ENCODE peak calls at places on chromosomes 6 and 20, in four cellular contexts. V, S, F and K are unnamed samples.

GRCh38 chr6:26205625-26206574 is 118.7 kb downstream of the HFE start:
- DNase-seq in V (peak), F (peak), S (no peak), K (peak)

GRCh38 chr6:67736161-67736560 is 898.9 kb upstream of the ADGRB3 start:
- DNase-seq in V (no peak), S (no peak), F (peak), K (peak)

GRCh38 chr20:17479041-17479657 is 52.0 kb downstream of the BFSP1 start:
- DNase-seq in F (no peak), S (no peak), V (no peak), K (no peak)

GRCh38 chr6:85537055-85537494 is 56.6 kb downstream of the SNX14 start:
- DNase-seq in V (no peak), F (peak), S (no peak), K (peak)

GRCh38 chr6:13635948-13636658 is 21.0 kb downstream of the NOL7 start:
- DNase-seq in F (no peak), V (peak), S (no peak), K (no peak)

GRCh38 chr6:129692467-129692866 is 17.5 kb downstream of the ARHGAP18 start:
- DNase-seq in S (no peak), F (no peak), V (no peak), K (no peak)

GRCh38 chr20:38222231-38222922 is 38.2 kb downstream of the KIAA1755 start:
- DNase-seq in V (no peak), S (peak), F (peak), K (peak)

GRCh38 chr20:15895126-15895525 is 678.1 kb downstream of the KIF16B start:
- DNase-seq in F (peak), S (no peak), V (no peak), K (no peak)

GRCh38 chr20:3874194-3874824 is 14.9 kb upstream of the PANK2 start:
- DNase-seq in F (no peak), S (no peak), V (no peak), K (peak)

GRCh38 chr6:56729719-56730118 is 87.0 kb upstream of the DST start:
- DNase-seq in F (peak), S (no peak), V (no peak), K (peak)

GRCh38 chr6:27126815-27127537 is 120.5 kb upstream of the PRSS16 start:
- DNase-seq in F (peak), V (peak), S (peak), K (peak)

GRCh38 chr6:159116343-159116742 is 52.9 kb upstream of the FNDC1 start:
- DNase-seq in S (no peak), F (no peak), V (peak), K (no peak)

GRCh38 chr6:28568515-28569108 is 42.9 kb downstream of the GPX5 start:
- DNase-seq in F (no peak), S (no peak), V (no peak), K (no peak)

GRCh38 chr6:2468601-2468955 is 223.2 kb upstream of the GMDS start:
- DNase-seq in V (no peak), S (no peak), F (peak), K (no peak)

GRCh38 chr20:38764563-38765355 is 16.5 kb downstream of the ACTR5 start:
- DNase-seq in F (peak), V (no peak), S (no peak), K (peak)

GRCh38 chr6:10347561-10348327 is 67.1 kb downstream of the TFAP2A start:
- DNase-seq in F (peak), V (no peak), S (no peak), K (no peak)

GRCh38 chr6:64046746-64047208 is 411.2 kb downstream of the PHF3 start:
- DNase-seq in V (no peak), F (no peak), S (no peak), K (no peak)

GRCh38 chr20:58745391-58745790 is 52.8 kb downstream of the NPEPL1 start:
- DNase-seq in V (no peak), S (no peak), F (no peak), K (no peak)

GRCh38 chr20:33653900-33654596 is 8.1 kb upstream of the C20orf144 start:
- DNase-seq in S (no peak), F (no peak), V (no peak), K (no peak)

GRCh38 chr20:41407617-41408016 is 41.0 kb upstream of the EMILIN3 start:
- DNase-seq in V (no peak), S (no peak), F (no peak), K (no peak)

GRCh38 chr20:63502671-63503172 is 3.8 kb upstream of the EEF1A2 start:
- DNase-seq in S (no peak), V (no peak), F (no peak), K (no peak)

GRCh38 chr20:44034451-44034850 is 119.8 kb downstream of the TOX2 start:
- DNase-seq in F (no peak), V (no peak), S (no peak), K (no peak)

GRCh38 chr6:166167801-166168615 is at the start of gene TBXT:
- DNase-seq in V (no peak), S (no peak), F (no peak), K (no peak)